ENCODE peak calls at places on chromosomes 4 and X, in four cellular contexts. One of them, this sample, is unnamed.

GRCh38 chrX:3262906-3263305 is 83.5 kb downstream of the MXRA5 start:
- DNase-seq in K562: no peak
- DNase-seq in HepG2: peak
- DNase-seq in WTC11: no peak
- DNase-seq in this sample: peak

GRCh38 chrX:154516655-154517100 is 646 bp upstream of the FAM3A start:
- DNase-seq in HepG2: no peak
- DNase-seq in K562: no peak
- DNase-seq in WTC11: no peak
- DNase-seq in this sample: no peak

GRCh38 chrX:261167-261857 is 19.9 kb upstream of the PLCXD1 start:
- DNase-seq in WTC11: peak
- DNase-seq in K562: no peak
- DNase-seq in HepG2: no peak
- DNase-seq in this sample: peak

GRCh38 chr4:4735136-4735754 is 124.2 kb upstream of the MSX1 start:
- DNase-seq in HepG2: no peak
- DNase-seq in WTC11: no peak
- DNase-seq in K562: no peak
- DNase-seq in this sample: no peak

GRCh38 chrX:48904180-48904579 is 6.5 kb downstream of the PQBP1 start:
- DNase-seq in WTC11: no peak
- DNase-seq in K562: no peak
- DNase-seq in HepG2: no peak
- DNase-seq in this sample: no peak

GRCh38 chr4:17492876-17493275 is 19.0 kb downstream of the QDPR start:
- DNase-seq in HepG2: no peak
- DNase-seq in WTC11: no peak
- DNase-seq in K562: no peak
- DNase-seq in this sample: no peak

GRCh38 chr4:122963222-122963621 is 40.8 kb upstream of the NUDT6 start:
- DNase-seq in HepG2: no peak
- DNase-seq in K562: no peak
- DNase-seq in WTC11: no peak
- DNase-seq in this sample: no peak

GRCh38 chr4:108779958-108780357 is 17.1 kb upstream of the ETNPPL start:
- DNase-seq in K562: no peak
- DNase-seq in HepG2: no peak
- DNase-seq in WTC11: no peak
- DNase-seq in this sample: no peak

GRCh38 chr4:48681856-48682255 is 98.2 kb downstream of the FRYL start:
- DNase-seq in K562: no peak
- DNase-seq in WTC11: no peak
- DNase-seq in HepG2: peak
- DNase-seq in this sample: no peak

GRCh38 chr4:79044260-79044659 is 105.0 kb upstream of the PAQR3 start:
- DNase-seq in WTC11: no peak
- DNase-seq in K562: no peak
- DNase-seq in HepG2: no peak
- DNase-seq in this sample: no peak

GRCh38 chrX:139803224-139803623 is 95.3 kb upstream of the MCF2 start:
- DNase-seq in WTC11: no peak
- DNase-seq in HepG2: no peak
- DNase-seq in K562: no peak
- DNase-seq in this sample: no peak

GRCh38 chrX:139804482-139804881 is 96.5 kb upstream of the MCF2 start:
- DNase-seq in WTC11: no peak
- DNase-seq in K562: no peak
- DNase-seq in HepG2: no peak
- DNase-seq in this sample: no peak

GRCh38 chrX:139798701-139799100 is 90.7 kb upstream of the MCF2 start:
- DNase-seq in WTC11: no peak
- DNase-seq in K562: no peak
- DNase-seq in HepG2: no peak
- DNase-seq in this sample: no peak

GRCh38 chrX:139801397-139801813 is 93.4 kb upstream of the MCF2 start:
- DNase-seq in HepG2: no peak
- DNase-seq in WTC11: no peak
- DNase-seq in K562: no peak
- DNase-seq in this sample: no peak

GRCh38 chrX:139802048-139802447 is 94.1 kb upstream of the MCF2 start:
- DNase-seq in K562: no peak
- DNase-seq in HepG2: no peak
- DNase-seq in WTC11: no peak
- DNase-seq in this sample: no peak
- TF ChIP-seq NR3C1 in K562: no peak
- TF ChIP-seq NR3C1 in HepG2: no peak
- TF ChIP-seq NR3C1 in WTC11: no peak
- TF ChIP-seq NR3C1 in this sample: no peak

GRCh38 chr4:73518340-73518739 is 36.8 kb downstream of the AFM start:
- DNase-seq in HepG2: peak
- DNase-seq in K562: no peak
- DNase-seq in WTC11: no peak
- DNase-seq in this sample: no peak
- TF ChIP-seq NR3C1 in HepG2: no peak
- TF ChIP-seq NR3C1 in K562: no peak
- TF ChIP-seq NR3C1 in WTC11: no peak
- TF ChIP-seq NR3C1 in this sample: no peak

GRCh38 chrX:124212622-124213021 is 119.8 kb upstream of the TEX13D start:
- DNase-seq in WTC11: no peak
- DNase-seq in K562: no peak
- DNase-seq in HepG2: no peak
- DNase-seq in this sample: no peak
- TF ChIP-seq NR3C1 in WTC11: no peak
- TF ChIP-seq NR3C1 in K562: no peak
- TF ChIP-seq NR3C1 in HepG2: no peak
- TF ChIP-seq NR3C1 in this sample: no peak

GRCh38 chrX:130024127-130024526 is 41.7 kb downstream of the BCORL1 start:
- DNase-seq in K562: peak
- DNase-seq in HepG2: no peak
- DNase-seq in WTC11: peak
- DNase-seq in this sample: peak

GRCh38 chrX:130030826-130031225 is 48.4 kb downstream of the BCORL1 start:
- DNase-seq in HepG2: no peak
- DNase-seq in K562: no peak
- DNase-seq in WTC11: no peak
- DNase-seq in this sample: no peak

GRCh38 chrX:130027569-130027968 is 45.1 kb downstream of the BCORL1 start:
- DNase-seq in K562: no peak
- DNase-seq in WTC11: no peak
- DNase-seq in HepG2: no peak
- DNase-seq in this sample: no peak

GRCh38 chrX:130025256-130025655 is 42.8 kb downstream of the BCORL1 start:
- DNase-seq in K562: no peak
- DNase-seq in WTC11: peak
- DNase-seq in HepG2: no peak
- DNase-seq in this sample: peak

DNA sequence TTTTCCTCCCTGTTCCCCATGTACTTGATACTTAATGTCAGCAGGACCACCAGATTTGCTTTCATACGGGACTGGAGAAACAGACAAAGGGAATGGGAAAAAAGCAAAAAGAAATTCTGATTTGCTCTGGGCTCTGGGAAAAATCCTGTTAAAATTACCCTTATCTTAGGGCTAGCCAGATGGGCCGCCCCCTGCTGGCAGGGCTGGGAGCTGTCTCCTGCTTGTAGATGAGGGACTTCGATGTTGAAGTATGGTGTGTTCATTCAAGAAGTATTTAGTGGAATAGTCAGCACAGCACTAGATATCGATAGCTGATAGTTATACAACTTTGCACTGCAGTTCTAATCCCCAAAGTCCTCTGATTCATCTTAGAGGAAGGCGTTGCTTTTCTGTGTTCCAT is 45.8 kb downstream of the BCORL1 start:
- DNase-seq in K562: peak
- DNase-seq in WTC11: peak
- DNase-seq in HepG2: no peak
- DNase-seq in this sample: peak
- TF ChIP-seq NR3C1 in K562: no peak
- TF ChIP-seq NR3C1 in WTC11: no peak
- TF ChIP-seq NR3C1 in HepG2: no peak
- TF ChIP-seq NR3C1 in this sample: no peak

GRCh38 chr4:110247591-110247990 is 49.2 kb upstream of the ELOVL6 start:
- DNase-seq in HepG2: no peak
- DNase-seq in WTC11: no peak
- DNase-seq in K562: no peak
- DNase-seq in this sample: no peak

GRCh38 chr4:110249687-110250387 is 51.4 kb upstream of the ELOVL6 start:
- DNase-seq in HepG2: no peak
- DNase-seq in K562: no peak
- DNase-seq in WTC11: no peak
- DNase-seq in this sample: no peak

DNA sequence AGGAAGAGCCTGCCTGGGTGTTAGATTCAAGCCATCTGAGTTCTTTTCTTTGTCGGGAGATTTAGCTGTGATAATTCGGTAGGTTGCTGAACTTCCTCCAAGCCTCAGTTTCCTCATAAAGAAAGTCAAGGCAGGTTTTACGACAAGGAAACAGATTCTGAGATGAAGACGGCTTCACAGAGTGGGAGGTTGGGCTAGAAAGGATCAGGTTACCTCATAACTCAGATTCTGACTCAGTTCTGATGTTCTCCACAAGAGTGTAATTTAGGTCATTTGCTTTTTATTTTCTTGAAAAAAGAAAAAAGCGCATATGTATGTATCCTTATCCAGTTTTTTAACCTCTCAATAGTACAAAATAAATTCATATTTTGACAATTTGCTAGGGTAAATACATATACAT is 47.2 kb upstream of the ELOVL6 start:
- DNase-seq in HepG2: no peak
- DNase-seq in K562: no peak
- DNase-seq in WTC11: no peak
- DNase-seq in this sample: no peak
- TF ChIP-seq NR3C1 in HepG2: no peak
- TF ChIP-seq NR3C1 in K562: no peak
- TF ChIP-seq NR3C1 in WTC11: no peak
- TF ChIP-seq NR3C1 in this sample: no peak

GRCh38 chrX:55731826-55732225 is 14.3 kb downstream of the RRAGB start:
- DNase-seq in WTC11: no peak
- DNase-seq in HepG2: no peak
- DNase-seq in K562: no peak
- DNase-seq in this sample: no peak
- TF ChIP-seq NR3C1 in WTC11: no peak
- TF ChIP-seq NR3C1 in HepG2: no peak
- TF ChIP-seq NR3C1 in K562: no peak
- TF ChIP-seq NR3C1 in this sample: no peak

GRCh38 chr4:179285696-179286095 is 1843.5 kb upstream of the AGA start:
- DNase-seq in WTC11: no peak
- DNase-seq in HepG2: peak
- DNase-seq in K562: no peak
- DNase-seq in this sample: no peak
- TF ChIP-seq NR3C1 in WTC11: no peak
- TF ChIP-seq NR3C1 in HepG2: no peak
- TF ChIP-seq NR3C1 in K562: no peak
- TF ChIP-seq NR3C1 in this sample: no peak

GRCh38 chrX:68988865-68989264 is 160.0 kb downstream of the EFNB1 start:
- DNase-seq in WTC11: no peak
- DNase-seq in HepG2: no peak
- DNase-seq in K562: no peak
- DNase-seq in this sample: no peak

GRCh38 chrX:68989456-68989855 is 160.6 kb downstream of the EFNB1 start:
- DNase-seq in WTC11: no peak
- DNase-seq in K562: peak
- DNase-seq in HepG2: no peak
- DNase-seq in this sample: no peak

GRCh38 chrX:68991691-68992345 is 163.0 kb downstream of the EFNB1 start:
- DNase-seq in HepG2: no peak
- DNase-seq in K562: peak
- DNase-seq in WTC11: no peak
- DNase-seq in this sample: no peak

GRCh38 chrX:68990948-68991347 is 162.1 kb downstream of the EFNB1 start:
- DNase-seq in HepG2: no peak
- DNase-seq in WTC11: no peak
- DNase-seq in K562: no peak
- DNase-seq in this sample: no peak

GRCh38 chrX:68989865-68990606 is 161.2 kb downstream of the EFNB1 start:
- DNase-seq in WTC11: peak
- DNase-seq in HepG2: no peak
- DNase-seq in K562: peak
- DNase-seq in this sample: no peak
- TF ChIP-seq NR3C1 in WTC11: no peak
- TF ChIP-seq NR3C1 in HepG2: no peak
- TF ChIP-seq NR3C1 in K562: no peak
- TF ChIP-seq NR3C1 in this sample: no peak

This sample was measured in A549.